ENCODE peak calls at places on chromosomes 7 and 10, in six cellular contexts. I is A549; D is NT2/D1; Z is NCI-H2107; K is fibroblast of mammary gland; F is activated T-cell treated with anti-CD3 and anti-CD28 coated beads, Interleukin-2, amount 50 U/mL, for 4 hours. Q is an unnamed sample.

GRCh38 chr7:3318874-3319273 is 17.8 kb downstream of the SDK1 start:
- DNase-seq in I (no peak), D (no peak), Z (no peak), K (no peak), F (no peak), Q (no peak)

GRCh38 chr10:79502561-79503309 is 9.6 kb upstream of the EIF5AL1 start:
- DNase-seq in I (no peak), D (peak), Z (no peak), K (no peak), F (no peak), Q (no peak)

GRCh38 chr10:107546239-107546638 is 381.7 kb upstream of the SORCS1 start:
- DNase-seq in I (no peak), D (no peak), Z (no peak), K (peak), F (no peak), Q (no peak)

GRCh38 chr7:42170724-42171123 is 66.3 kb downstream of the GLI3 start:
- DNase-seq in I (no peak), D (no peak), Z (no peak), K (peak), F (no peak), Q (peak)

GRCh38 chr7:145175366-145175765 is 339.5 kb upstream of the TPK1 start:
- DNase-seq in I (no peak), D (no peak), Z (no peak), K (no peak), F (no peak), Q (no peak)

GRCh38 chr7:131581241-131582157 is 25.1 kb upstream of the PODXL start:
- DNase-seq in I (no peak), D (no peak), Z (no peak), K (no peak), F (no peak), Q (no peak)

GRCh38 chr7:120272261-120272895 is 597 bp upstream of the KCND2 start:
- DNase-seq in I (peak), D (peak), Z (no peak), K (peak), F (no peak), Q (peak)

GRCh38 chr10:77965294-77965693 is 38.7 kb upstream of the DLG5 start:
- DNase-seq in I (no peak), D (no peak), Z (no peak), K (peak), F (no peak), Q (peak)

GRCh38 chr10:123996302-123996701 is 97.1 kb downstream of the CHST15 start:
- DNase-seq in I (no peak), D (no peak), Z (no peak), K (no peak), F (no peak), Q (no peak)

GRCh38 chr10:62083868-62084267 is 182.4 kb downstream of the ARID5B start:
- DNase-seq in I (no peak), D (no peak), Z (peak), K (peak), F (no peak), Q (peak)

GRCh38 chr7:153507885-153508284 is 544.3 kb upstream of the DPP6 start:
- DNase-seq in I (no peak), D (no peak), Z (no peak), K (no peak), F (no peak), Q (no peak)

GRCh38 chr10:103120546-103120945 is 72.5 kb downstream of the NT5C2 start:
- DNase-seq in I (no peak), D (no peak), Z (no peak), K (no peak), F (no peak), Q (no peak)

GRCh38 chr10:630581-631073 is 58.8 kb downstream of the DIP2C start:
- DNase-seq in I (no peak), D (no peak), Z (peak), K (no peak), F (no peak), Q (no peak)

GRCh38 chr10:116698364-116698763 is 44.0 kb downstream of the HSPA12A start:
- DNase-seq in I (no peak), D (no peak), Z (no peak), K (no peak), F (no peak), Q (no peak)

GRCh38 chr7:16785846-16786245 is 19.0 kb downstream of the AGR2 start:
- DNase-seq in I (no peak), D (no peak), Z (no peak), K (no peak), F (no peak), Q (no peak)

GRCh38 chr10:125016611-125017202 is 74.8 kb downstream of the ZRANB1 start:
- DNase-seq in I (no peak), D (no peak), Z (no peak), K (peak), F (no peak), Q (no peak)

GRCh38 chr10:16856567-16856966 is 39.3 kb upstream of the RSU1 start:
- DNase-seq in I (no peak), D (peak), Z (no peak), K (peak), F (no peak), Q (no peak)

GRCh38 chr7:2572101-2572842 is 13.5 kb downstream of the IQCE start:
- DNase-seq in I (no peak), D (no peak), Z (no peak), K (peak), F (no peak), Q (no peak)

GRCh38 chr7:34191766-34192550 is 286.6 kb downstream of the BMPER start:
- DNase-seq in I (no peak), D (no peak), Z (no peak), K (peak), F (no peak), Q (no peak)

GRCh38 chr7:49081076-49081475 is 156.7 kb downstream of the CDC14C start:
- DNase-seq in I (no peak), D (no peak), Z (no peak), K (no peak), F (no peak), Q (no peak)

GRCh38 chr7:53504914-53505313 is 469.5 kb downstream of the POM121L12 start:
- DNase-seq in I (no peak), D (no peak), Z (no peak), K (no peak), F (no peak), Q (no peak)

GRCh38 chr10:122455376-122456056 is 1.1 kb downstream of the ARMS2 start:
- DNase-seq in I (no peak), D (no peak), Z (no peak), K (no peak), F (no peak), Q (no peak)

GRCh38 chr7:50655020-50655419 is 89.8 kb upstream of the DDC start:
- DNase-seq in I (no peak), D (no peak), Z (no peak), K (no peak), F (no peak), Q (no peak)

GRCh38 chr10:22652988-22653431 is 61.4 kb downstream of the PIP4K2A start:
- DNase-seq in I (no peak), D (no peak), Z (no peak), K (no peak), F (peak), Q (no peak)

GRCh38 chr10:132515811-132516726 is 21.5 kb upstream of the INPP5A start:
- DNase-seq in I (no peak), D (no peak), Z (no peak), K (peak), F (peak), Q (no peak)

GRCh38 chr7:74002474-74003017 is 25.4 kb upstream of the ELN start:
- DNase-seq in I (peak), D (no peak), Z (no peak), K (peak), F (no peak), Q (peak)

GRCh38 chr10:34960983-34961382 is 129.2 kb downstream of the CUL2 start:
- DNase-seq in I (no peak), D (no peak), Z (peak), K (peak), F (no peak), Q (peak)

GRCh38 chr10:73357821-73358220 is 843 bp downstream of the CFAP70 start:
- DNase-seq in I (no peak), D (no peak), Z (no peak), K (no peak), F (no peak), Q (no peak)

GRCh38 chr7:105906690-105907089 is 30.3 kb upstream of the ATXN7L1 start:
- DNase-seq in I (no peak), D (no peak), Z (no peak), K (peak), F (no peak), Q (peak)

GRCh38 chr7:22187691-22188348 is 169.1 kb downstream of the RAPGEF5 start:
- DNase-seq in I (no peak), D (no peak), Z (no peak), K (no peak), F (no peak), Q (no peak)

GRCh38 chr7:108511939-108512338 is 14.0 kb downstream of the PNPLA8 start:
- DNase-seq in I (no peak), D (no peak), Z (no peak), K (no peak), F (no peak), Q (no peak)

GRCh38 chr10:31647861-31648260 is 280.8 kb downstream of the ARHGAP12 start:
- DNase-seq in I (no peak), D (no peak), Z (no peak), K (no peak), F (no peak), Q (no peak)

GRCh38 chr7:33692956-33693355 is 212.4 kb upstream of the BMPER start:
- DNase-seq in I (no peak), D (no peak), Z (no peak), K (peak), F (no peak), Q (peak)

GRCh38 chr10:43845121-43845520 is 196.4 kb upstream of the ZNF32 start:
- DNase-seq in I (no peak), D (no peak), Z (no peak), K (peak), F (no peak), Q (no peak)

GRCh38 chr10:124565565-124566221 is 104.1 kb downstream of the LHPP start:
- DNase-seq in I (peak), D (peak), Z (peak), K (peak), F (no peak), Q (no peak)

GRCh38 chr10:132477398-132478340 is 59.9 kb upstream of the INPP5A start:
- DNase-seq in I (no peak), D (no peak), Z (no peak), K (no peak), F (no peak), Q (no peak)

GRCh38 chr7:87934699-87935372 is 785 bp downstream of the ADAM22 start:
- DNase-seq in I (no peak), D (peak), Z (peak), K (peak), F (no peak), Q (no peak)

Q was measured in HFFc6.